ENCODE peak calls at places on chromosomes 2 and 18, in six cellular contexts. K is colonic mucosa; F is CD8-positive, alpha-beta T cell; Q is A549; J is GM12865; X is neural crest cell. T is an unnamed sample.

GRCh38 chr2:145028055-145028630 is 508.2 kb upstream of the ZEB2 start:
- DNase-seq in F (no peak), J (no peak), X (no peak), Q (no peak), K (no peak), T (no peak)

GRCh38 chr18:69636529-69637301 is 236.0 kb downstream of the DOK6 start:
- DNase-seq in J (peak; percentile 43), K (no peak), Q (no peak), X (no peak), F (no peak), T (no peak)

GRCh38 chr2:28168376-28168775 is 224.3 kb upstream of the FOSL2 start:
- DNase-seq in X (no peak), F (no peak), K (no peak), J (no peak), Q (no peak), T (no peak)

GRCh38 chr2:217683096-217683870 is 319.5 kb downstream of the TNS1 start:
- DNase-seq in J (no peak), F (no peak), Q (no peak), X (no peak), K (no peak), T (no peak)

GRCh38 chr18:64238076-64238475 is 89.2 kb upstream of the LINC00305 start:
- DNase-seq in Q (no peak), F (no peak), X (no peak), K (no peak), J (no peak), T (no peak)

GRCh38 chr2:202425036-202425435 is 48.9 kb downstream of the BMPR2 start:
- DNase-seq in X (no peak), J (no peak), Q (no peak), K (no peak), F (no peak), T (no peak)

GRCh38 chr2:37201766-37202165 is 5.5 kb downstream of the CEBPZOS start:
- DNase-seq in K (no peak), Q (no peak), F (no peak), X (no peak), J (no peak), T (no peak)

GRCh38 chr18:48904086-48904485 is 46.7 kb downstream of the SMAD7 start:
- DNase-seq in K (no peak), Q (no peak), J (no peak), X (no peak), F (no peak), T (no peak)

GRCh38 chr18:21330122-21330701 is 88.2 kb downstream of the GREB1L start:
- DNase-seq in Q (peak; percentile 9), X (no peak), J (peak; percentile 32), K (peak; percentile 17), F (no peak), T (no peak)

GRCh38 chr2:30453498-30453897 is 6.5 kb downstream of the LCLAT1 start:
- DNase-seq in J (no peak), Q (no peak), X (no peak), F (no peak), K (no peak), T (no peak)

GRCh38 chr2:193542762-193543161 is 1348.0 kb upstream of the TMEFF2 start:
- DNase-seq in X (no peak), J (no peak), Q (no peak), F (no peak), K (no peak), T (no peak)

GRCh38 chr2:73982140-73982617 is 2.5 kb upstream of the TET3 start:
- DNase-seq in X (no peak), Q (no peak), F (no peak), J (no peak), K (peak; percentile 63), T (no peak)

GRCh38 chr18:50944245-50944917 is 23.5 kb upstream of the ELAC1 start:
- DNase-seq in K (no peak), J (no peak), F (no peak), Q (no peak), X (no peak), T (no peak)

GRCh38 chr18:55529581-55529980 is 58.4 kb downstream of the TCF4 start:
- DNase-seq in J (no peak), K (no peak), Q (no peak), F (no peak), X (no peak), T (no peak)

GRCh38 chr2:38430196-38430595 is 53.1 kb upstream of the ATL2 start:
- DNase-seq in F (no peak), K (no peak), X (no peak), J (no peak), Q (no peak), T (no peak)

GRCh38 chr2:50763776-50764175 is 268.2 kb downstream of the NRXN1 start:
- DNase-seq in J (no peak), K (no peak), F (no peak), Q (no peak), X (no peak), T (no peak)

GRCh38 chr2:219399716-219400478 is 12.2 kb upstream of the DNPEP start:
- DNase-seq in X (no peak), K (no peak), Q (no peak), J (no peak), F (no peak), T (no peak)

GRCh38 chr2:42947809-42948595 is 155.6 kb upstream of the HAAO start:
- DNase-seq in X (no peak), J (no peak), F (no peak), Q (no peak), K (no peak), T (no peak)

GRCh38 chr2:20107776-20108175 is 56.3 kb upstream of the LAPTM4A start:
- DNase-seq in Q (no peak), F (no peak), X (no peak), J (no peak), K (no peak), T (no peak)

GRCh38 chr2:121536347-121536746 is 5.7 kb downstream of the RNU4ATAC start:
- DNase-seq in Q (no peak), J (no peak), K (no peak), F (no peak), X (no peak), T (no peak)
- TF ChIP-seq CTCF in Q (no peak), J (no peak), K (no peak), F (no peak), X (no peak), T (no peak)

DNA sequence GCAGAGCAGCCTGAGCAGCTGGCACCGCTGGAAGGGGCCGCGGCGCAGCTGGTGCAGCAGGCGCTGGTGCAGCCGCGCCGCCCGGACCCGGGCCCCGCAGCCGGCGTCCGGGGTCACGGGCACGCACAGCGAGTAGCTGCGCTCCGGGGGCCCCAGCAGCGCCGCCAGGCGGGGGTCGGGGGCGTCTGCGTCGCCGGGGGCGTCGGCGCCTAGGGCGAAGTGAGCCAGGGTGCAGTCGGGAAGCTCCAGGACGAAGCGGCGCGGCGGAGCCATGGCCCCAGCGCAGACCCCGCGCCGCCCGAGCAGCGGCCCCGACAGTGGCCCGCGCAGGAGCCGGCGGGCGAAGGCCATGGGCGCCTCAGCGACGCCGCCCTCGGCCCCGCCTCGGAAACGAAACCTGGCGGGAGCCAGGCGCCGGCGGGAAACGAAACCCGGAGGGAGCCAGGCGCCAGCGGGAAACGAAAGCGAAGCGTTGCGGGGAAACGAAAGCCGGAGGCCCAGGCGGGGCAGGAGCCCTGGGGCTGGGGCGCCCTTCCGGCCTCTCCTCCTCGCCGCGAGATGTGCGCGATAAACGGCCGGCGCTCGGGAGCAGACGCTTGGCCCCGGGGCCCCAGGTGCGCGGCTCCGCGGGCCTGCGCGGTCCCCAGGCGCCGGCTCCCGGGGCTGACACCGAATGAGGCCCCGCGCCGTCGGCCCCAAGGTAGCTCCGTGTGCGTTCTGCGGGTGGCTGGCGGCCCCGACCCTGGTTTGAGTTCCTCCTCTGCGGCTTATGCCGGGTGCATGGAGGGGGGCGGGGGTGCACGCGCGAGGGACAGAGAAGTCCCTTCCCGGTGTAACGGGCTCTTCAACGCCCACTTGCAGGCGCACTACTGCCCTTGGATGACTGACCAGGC is at the start of gene CMPK2:
- DNase-seq in F (peak; percentile 65), K (peak; percentile 74), J (peak; percentile 85), Q (peak; percentile 50), X (peak; percentile 55), T (peak; percentile 72)
- TF ChIP-seq CTCF in F (peak; percentile 58), K (no peak), J (peak; percentile 15), Q (peak; percentile 28), X (peak; percentile 48), T (no peak)

GRCh38 chr2:2095360-2096093 is 235.5 kb downstream of the MYT1L start:
- DNase-seq in K (no peak), J (no peak), F (no peak), X (no peak), Q (no peak), T (no peak)
- TF ChIP-seq CTCF in K (no peak), J (no peak), F (no peak), X (no peak), Q (no peak), T (no peak)

GRCh38 chr2:8511868-8512612 is 169.8 kb upstream of the ID2 start:
- DNase-seq in J (peak; percentile 42), K (no peak), X (no peak), Q (no peak), F (no peak), T (no peak)
- TF ChIP-seq CTCF in J (no peak), K (no peak), X (no peak), Q (no peak), F (no peak), T (no peak)

GRCh38 chr18:74116628-74117554 is 30.7 kb downstream of the FBXO15 start:
- DNase-seq in F (no peak), K (no peak), Q (no peak), J (peak; percentile 23), X (no peak), T (peak; percentile 10)
- TF ChIP-seq CTCF in F (peak; percentile 42), K (peak; percentile 56), Q (peak; percentile 40), J (peak; percentile 30), X (peak; percentile 81), T (peak; percentile 73)

GRCh38 chr2:128357561-128358370 is 39.1 kb upstream of the HS6ST1 start:
- DNase-seq in X (no peak), J (no peak), F (no peak), Q (no peak), K (peak; percentile 7), T (no peak)

GRCh38 chr2:128356127-128356526 is 37.5 kb upstream of the HS6ST1 start:
- DNase-seq in X (no peak), Q (no peak), F (no peak), J (no peak), K (no peak), T (no peak)

GRCh38 chr2:128354161-128354560 is 35.5 kb upstream of the HS6ST1 start:
- DNase-seq in Q (no peak), J (no peak), X (no peak), F (no peak), K (no peak), T (no peak)

GRCh38 chr2:128350736-128351135 is 32.1 kb upstream of the HS6ST1 start:
- DNase-seq in X (no peak), J (no peak), F (no peak), Q (no peak), K (no peak), T (no peak)

DNA sequence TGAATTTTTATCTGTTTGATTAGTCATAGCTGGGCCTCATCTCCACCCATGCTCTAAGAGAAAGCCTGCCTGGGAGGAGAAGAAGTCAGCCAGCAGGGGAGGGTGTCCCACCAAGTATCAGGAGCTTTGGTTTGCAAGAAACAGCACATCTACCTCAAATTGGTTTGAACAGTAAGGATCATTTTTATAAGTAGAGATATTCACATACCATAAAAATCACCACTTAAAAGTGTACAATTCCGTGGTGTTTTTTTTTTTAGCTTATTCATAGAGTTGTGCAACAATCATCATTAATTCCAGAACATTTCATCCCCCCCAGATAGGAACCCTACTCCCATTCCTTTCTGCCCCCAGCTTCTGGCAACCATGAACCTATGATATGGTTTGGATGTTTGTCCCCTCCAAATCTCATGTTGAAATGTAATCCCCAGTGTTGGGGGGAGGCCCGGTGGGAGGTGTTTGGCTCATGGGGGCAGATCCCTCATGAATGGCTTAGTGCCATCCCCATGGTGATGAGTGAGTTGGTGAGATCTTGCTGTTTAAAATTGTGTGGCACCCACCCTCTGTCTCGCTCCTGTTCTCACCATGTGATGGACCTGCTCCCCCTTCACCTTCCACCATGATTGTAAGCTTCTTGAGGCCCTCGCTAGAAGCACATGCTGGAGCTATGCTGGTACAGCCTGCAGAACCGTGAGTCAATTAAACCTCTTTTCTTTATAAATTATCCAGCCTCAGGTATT is 36.2 kb upstream of the HS6ST1 start:
- DNase-seq in J (no peak), F (no peak), X (no peak), K (no peak), Q (no peak), T (no peak)
- TF ChIP-seq CTCF in J (no peak), F (no peak), X (no peak), K (no peak), Q (no peak), T (no peak)

T was measured in nephron progenitor cell.